ENCODE peak calls at places on chromosomes 11 and 22, in seven cellular contexts. B, U, E, N, X, A and K are unnamed samples.

GRCh38 chr11:971731-972365 is 46.2 kb downstream of the AP2A2 start:
- DNase-seq in B (no peak), U (no peak), E (no peak), N (no peak), X (no peak), A (no peak), K (no peak)

GRCh38 chr11:76292583-76293188 is 86.4 kb upstream of the WNT11 start:
- DNase-seq in B (no peak), U (no peak), E (no peak), N (no peak), X (no peak), A (no peak), K (no peak)

GRCh38 chr11:57597971-57598830 is 716 bp downstream of the SERPING1 start:
- DNase-seq in B (peak), U (peak), E (peak), N (peak), X (peak), A (peak), K (peak)

GRCh38 chr22:49355206-49355920 is 472.3 kb downstream of the BRD1 start:
- DNase-seq in B (no peak), U (no peak), E (no peak), N (no peak), X (no peak), A (no peak), K (no peak)

GRCh38 chr11:86486261-86487030 is 111.8 kb downstream of the CCDC81 start:
- DNase-seq in B (peak), U (no peak), E (no peak), N (no peak), X (no peak), A (no peak), K (no peak)

GRCh38 chr11:66880484-66881211 is 23.8 kb downstream of the LRFN4 start:
- DNase-seq in B (peak), U (no peak), E (no peak), N (no peak), X (peak), A (no peak), K (peak)

GRCh38 chr11:119222308-119222707 is 16.2 kb downstream of the CBL start:
- DNase-seq in B (no peak), U (peak), E (no peak), N (no peak), X (no peak), A (no peak), K (peak)

GRCh38 chr11:36581536-36581935 is 12.8 kb upstream of the IFTAP start:
- DNase-seq in B (no peak), U (no peak), E (no peak), N (no peak), X (no peak), A (no peak), K (no peak)

GRCh38 chr11:34631297-34631696 is 10.4 kb downstream of the EHF start:
- DNase-seq in B (no peak), U (no peak), E (no peak), N (no peak), X (no peak), A (no peak), K (no peak)

GRCh38 chr11:46918087-46918751 is at the start of gene LRP4:
- DNase-seq in B (peak), U (peak), E (no peak), N (no peak), X (peak), A (no peak), K (no peak)

GRCh38 chr22:40024201-40025061 is 29.7 kb downstream of the FAM83F start:
- DNase-seq in B (peak), U (peak), E (no peak), N (peak), X (peak), A (peak), K (peak)

GRCh38 chr11:86497310-86497709 is 122.6 kb downstream of the CCDC81 start:
- DNase-seq in B (no peak), U (no peak), E (no peak), N (no peak), X (no peak), A (no peak), K (peak)

GRCh38 chr11:73875840-73876239 is 806 bp downstream of the COA4 start:
- DNase-seq in B (peak), U (peak), E (no peak), N (no peak), X (no peak), A (no peak), K (no peak)

GRCh38 chr11:75283391-75283931 is 42.9 kb downstream of the TPBGL start:
- DNase-seq in B (peak), U (no peak), E (no peak), N (no peak), X (no peak), A (no peak), K (no peak)

GRCh38 chr11:34653031-34653430 is 32.1 kb downstream of the EHF start:
- DNase-seq in B (no peak), U (no peak), E (no peak), N (no peak), X (no peak), A (no peak), K (no peak)

GRCh38 chr22:31275018-31275417 is 17.3 kb downstream of the PIK3IP1 start:
- DNase-seq in B (no peak), U (no peak), E (no peak), N (no peak), X (no peak), A (no peak), K (no peak)

GRCh38 chr11:9462806-9463537 is 2.2 kb downstream of the ZNF143 start:
- DNase-seq in B (peak), U (peak), E (no peak), N (no peak), X (no peak), A (no peak), K (no peak)

GRCh38 chr11:114416441-114416928 is 16.0 kb downstream of the RBM7 start:
- DNase-seq in B (no peak), U (peak), E (no peak), N (no peak), X (no peak), A (peak), K (peak)

GRCh38 chr11:121755191-121755590 is 302.4 kb upstream of the SORL1-AS1 start:
- DNase-seq in B (no peak), U (no peak), E (no peak), N (no peak), X (no peak), A (no peak), K (no peak)

GRCh38 chr22:33271390-33272161 is 213.4 kb upstream of the SYN3 start:
- DNase-seq in B (no peak), U (no peak), E (no peak), N (no peak), X (no peak), A (no peak), K (peak)

GRCh38 chr11:61123775-61124571 is 21.7 kb downstream of the CD5 start:
- DNase-seq in B (no peak), U (no peak), E (no peak), N (no peak), X (no peak), A (no peak), K (no peak)

GRCh38 chr11:61120865-61121831 is 18.9 kb downstream of the CD5 start:
- DNase-seq in B (peak), U (peak), E (no peak), N (no peak), X (no peak), A (no peak), K (peak)

GRCh38 chr11:61120099-61120864 is 18.0 kb downstream of the CD5 start:
- DNase-seq in B (no peak), U (no peak), E (no peak), N (no peak), X (no peak), A (no peak), K (no peak)

GRCh38 chr11:61122761-61123160 is 20.5 kb downstream of the CD5 start:
- DNase-seq in B (no peak), U (no peak), E (no peak), N (no peak), X (no peak), A (no peak), K (no peak)

GRCh38 chr11:61121917-61122316 is 19.6 kb downstream of the CD5 start:
- DNase-seq in B (no peak), U (no peak), E (no peak), N (no peak), X (no peak), A (no peak), K (no peak)
- H3K4ac ChIP-seq in B (no peak), U (no peak), E (no peak), N (no peak), X (no peak), A (no peak), K (no peak)

GRCh38 chr11:65314501-65315203 is at the start of gene CDC42EP2:
- DNase-seq in B (peak), U (peak), E (no peak), N (peak), X (peak), A (peak), K (peak)

GRCh38 chr11:65315866-65316233 is 1.2 kb downstream of the CDC42EP2 start:
- DNase-seq in B (no peak), U (no peak), E (no peak), N (no peak), X (no peak), A (no peak), K (no peak)

GRCh38 chr11:65316979-65317786 is 2.5 kb downstream of the CDC42EP2 start:
- DNase-seq in B (peak), U (peak), E (no peak), N (no peak), X (peak), A (no peak), K (peak)

GRCh38 chr11:65316311-65316978 is 1.8 kb downstream of the CDC42EP2 start:
- DNase-seq in B (peak), U (peak), E (no peak), N (no peak), X (no peak), A (no peak), K (peak)

GRCh38 chr11:65315204-65315865 is 669 bp downstream of the CDC42EP2 start:
- DNase-seq in B (peak), U (peak), E (peak), N (peak), X (peak), A (peak), K (peak)
- H3K4ac ChIP-seq in B (peak), U (no peak), E (no peak), N (no peak), X (no peak), A (no peak), K (peak)

DNA sequence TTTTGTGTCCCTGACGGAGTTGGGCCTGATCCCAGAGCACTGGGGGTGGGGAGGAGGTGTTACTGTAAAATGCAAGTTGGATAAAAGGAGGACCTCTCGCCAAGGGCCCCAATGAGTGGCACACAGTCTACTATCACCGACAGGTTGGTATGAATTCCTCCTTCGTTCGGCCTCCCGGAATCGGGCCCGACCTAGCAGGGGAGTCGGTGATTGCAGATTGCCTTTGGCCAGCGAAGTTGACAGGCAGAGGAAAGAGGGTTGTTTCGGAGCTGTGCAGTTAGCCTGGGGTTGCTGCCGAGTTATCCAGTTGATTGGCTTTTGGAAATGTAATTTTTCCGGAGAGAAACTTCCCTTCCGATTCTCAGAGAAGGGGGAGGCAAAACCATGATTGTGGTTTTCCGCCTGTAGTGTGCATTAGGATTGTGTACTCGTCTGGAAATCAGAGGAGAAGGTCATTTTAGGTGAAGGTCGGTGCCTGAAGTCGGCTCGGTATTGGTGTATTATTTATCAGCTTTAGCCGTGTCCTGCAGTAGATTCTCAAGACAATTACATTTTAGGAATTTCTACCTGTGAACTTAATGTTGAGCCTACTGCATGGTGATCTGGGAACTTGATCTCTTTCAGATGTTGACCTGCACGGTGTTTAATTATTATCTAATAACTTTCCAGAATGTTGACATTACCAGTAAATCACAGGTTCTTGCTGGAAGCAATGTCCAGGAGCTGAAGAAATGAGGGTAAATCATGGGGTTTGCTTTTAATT is 1.1 kb downstream of the ARHGEF12 start:
- DNase-seq in B (peak), U (peak), E (no peak), N (peak), X (peak), A (no peak), K (no peak)
- H3K4ac ChIP-seq in B (no peak), U (peak), E (no peak), N (no peak), X (no peak), A (peak), K (peak)

DNA sequence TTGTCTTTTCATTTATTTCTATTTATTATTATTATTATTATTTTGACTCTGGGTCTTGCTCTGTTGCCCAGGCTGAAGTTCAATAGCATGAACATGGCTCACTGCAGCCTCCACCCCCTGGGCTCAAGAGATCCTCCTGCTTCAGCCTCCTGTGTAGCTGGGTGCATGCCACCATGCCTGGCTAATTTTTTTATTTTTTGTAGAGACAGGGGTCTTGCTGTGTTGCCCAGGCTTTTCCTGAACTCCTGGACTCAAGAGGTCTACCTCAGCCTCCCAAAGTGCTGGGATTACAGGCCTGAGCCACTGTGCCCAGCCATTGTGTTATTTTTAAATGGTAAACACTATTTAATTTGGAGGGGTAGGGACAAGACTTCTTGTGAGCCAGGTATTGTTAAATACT is 23.3 kb upstream of the RRM1 start:
- DNase-seq in B (no peak), U (no peak), E (no peak), N (no peak), X (no peak), A (no peak), K (no peak)
- H3K4ac ChIP-seq in B (no peak), U (no peak), E (no peak), N (no peak), X (no peak), A (no peak), K (no peak)

GRCh38 chr11:11748706-11749365 is 92.9 kb upstream of the USP47 start:
- DNase-seq in B (no peak), U (no peak), E (no peak), N (no peak), X (no peak), A (no peak), K (peak)
- H3K4ac ChIP-seq in B (no peak), U (no peak), E (no peak), N (no peak), X (no peak), A (no peak), K (no peak)

DNA sequence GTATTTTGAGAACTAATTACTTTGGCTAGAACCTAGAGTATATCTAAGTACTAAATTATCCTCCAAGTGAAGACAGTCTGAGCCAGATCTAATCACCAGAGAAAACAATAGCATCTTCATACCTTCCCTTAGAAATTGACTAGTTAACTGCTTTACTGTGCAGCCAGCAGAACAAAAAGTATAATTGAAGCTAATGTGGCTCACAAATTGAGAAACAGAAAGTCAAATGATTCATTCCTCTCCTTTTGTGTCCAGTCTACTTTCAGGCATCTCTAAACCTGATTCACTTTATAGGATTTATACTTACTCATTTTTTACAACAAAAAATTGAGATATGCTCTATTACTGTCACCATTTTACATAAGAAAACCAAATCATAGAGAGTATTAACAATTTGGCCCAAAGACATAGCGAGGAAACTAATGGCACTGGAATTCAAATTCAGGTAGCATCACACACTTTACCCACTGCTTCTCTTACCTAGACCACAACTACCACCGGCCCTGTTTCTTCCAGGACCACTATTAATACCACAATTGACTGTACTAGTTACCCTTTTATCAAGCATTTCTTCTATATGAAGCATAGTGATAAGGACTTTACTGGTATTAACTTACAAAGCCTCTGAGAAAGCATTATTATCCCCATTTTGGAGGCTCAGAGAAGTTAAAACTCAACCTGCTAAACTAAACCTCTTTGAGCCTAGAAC is 1402.6 kb upstream of the TENM4 start:
- DNase-seq in B (no peak), U (no peak), E (no peak), N (no peak), X (no peak), A (no peak), K (no peak)
- H3K4ac ChIP-seq in B (no peak), U (no peak), E (no peak), N (no peak), X (no peak), A (no peak), K (no peak)

DNA sequence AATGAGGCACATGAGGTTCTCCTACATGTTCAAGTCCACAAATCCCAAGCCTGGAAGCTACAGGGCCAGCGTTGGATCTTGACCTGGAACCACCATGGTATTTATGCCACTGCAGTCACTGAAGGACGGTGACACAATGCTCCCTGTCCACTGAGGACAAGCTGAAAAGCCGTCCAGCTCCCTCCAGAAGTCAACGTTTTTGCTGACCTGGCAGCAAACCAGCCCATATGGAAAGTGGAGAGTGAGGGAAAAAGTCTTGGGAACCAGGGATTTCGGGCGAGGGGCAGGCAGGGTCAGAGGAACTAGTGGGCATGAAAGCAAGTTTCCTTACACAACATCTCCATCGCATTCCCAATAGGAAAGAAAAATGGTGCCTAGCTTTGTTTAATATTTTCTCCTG is 33.3 kb downstream of the OPCML start:
- DNase-seq in B (no peak), U (no peak), E (no peak), N (no peak), X (no peak), A (no peak), K (no peak)
- H3K4ac ChIP-seq in B (no peak), U (no peak), E (no peak), N (no peak), X (no peak), A (no peak), K (no peak)

DNA sequence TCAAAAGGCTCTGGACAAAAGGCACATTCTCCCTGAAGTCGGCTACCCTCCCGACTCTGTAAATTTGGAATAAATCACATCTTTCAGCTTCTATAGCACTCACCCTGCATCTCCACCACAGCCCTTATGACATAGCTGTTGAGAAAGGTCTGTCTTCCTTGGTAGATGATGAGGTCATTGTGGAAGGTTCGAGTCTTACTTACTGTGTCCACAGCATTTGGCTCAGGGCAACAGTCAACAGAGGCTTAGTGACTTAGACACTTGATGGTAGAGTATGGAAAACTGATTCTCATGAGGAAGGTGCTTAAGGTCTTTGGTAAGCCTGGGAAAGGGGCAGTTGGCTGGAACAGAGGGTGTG is 45.6 kb downstream of the PTPRJ start:
- DNase-seq in B (no peak), U (peak), E (no peak), N (no peak), X (no peak), A (no peak), K (peak)
- H3K4ac ChIP-seq in B (no peak), U (no peak), E (no peak), N (no peak), X (no peak), A (no peak), K (no peak)

DNA sequence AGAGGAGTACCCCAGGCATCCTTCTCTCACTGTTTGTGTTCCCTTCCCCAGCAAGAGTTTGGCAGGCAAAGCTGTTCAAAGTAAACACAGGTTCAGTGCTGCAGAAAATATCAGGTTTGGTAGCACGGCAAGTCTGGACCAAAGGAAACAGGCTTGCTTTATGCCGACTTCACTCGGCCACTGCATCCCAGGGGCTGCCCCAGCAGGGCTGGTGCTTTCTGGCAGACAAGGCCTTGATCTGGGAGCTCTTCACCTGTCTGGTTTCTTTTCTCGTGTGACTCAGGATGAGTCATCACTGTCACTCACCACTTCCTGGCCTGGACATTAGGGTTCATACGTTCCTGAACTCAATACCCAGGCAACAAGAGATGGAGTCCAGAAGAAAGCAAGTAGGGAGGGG is 52.6 kb upstream of the NAV2 start:
- DNase-seq in B (peak), U (peak), E (no peak), N (no peak), X (no peak), A (peak), K (peak)
- H3K4ac ChIP-seq in B (no peak), U (no peak), E (no peak), N (no peak), X (no peak), A (no peak), K (peak)